ENCODE peak calls at places on chromosomes 11 and 22, in eight cellular contexts. One of them, this sample, is unnamed.

GRCh38 chr22:37237371-37238268 is 6.4 kb downstream of the RAC2 start:
- DNase-seq in HepG2: no peak
- DNase-seq in SK-N-SH: peak
- DNase-seq in PC-9: no peak
- DNase-seq in endothelial cell of umbilical vein: no peak
- DNase-seq in OCI-LY7: no peak
- DNase-seq in HCT116: no peak
- DNase-seq in IMR-90: peak
- DNase-seq in this sample: no peak

GRCh38 chr11:3994030-3994640 is 100.5 kb upstream of the RRM1 start:
- DNase-seq in HepG2: peak
- DNase-seq in endothelial cell of umbilical vein: peak
- DNase-seq in HCT116: no peak
- DNase-seq in SK-N-SH: no peak
- DNase-seq in OCI-LY7: no peak
- DNase-seq in IMR-90: peak
- DNase-seq in PC-9: no peak
- DNase-seq in this sample: peak

GRCh38 chr22:32621656-32622003 is 147.0 kb downstream of the FBXO7 start:
- DNase-seq in HCT116: no peak
- DNase-seq in endothelial cell of umbilical vein: no peak
- DNase-seq in IMR-90: no peak
- DNase-seq in OCI-LY7: no peak
- DNase-seq in HepG2: no peak
- DNase-seq in SK-N-SH: no peak
- DNase-seq in PC-9: no peak
- DNase-seq in this sample: no peak

GRCh38 chr11:72631806-72632731 is 42.2 kb downstream of the PDE2A start:
- DNase-seq in IMR-90: no peak
- DNase-seq in HepG2: no peak
- DNase-seq in PC-9: no peak
- DNase-seq in endothelial cell of umbilical vein: peak
- DNase-seq in OCI-LY7: no peak
- DNase-seq in HCT116: no peak
- DNase-seq in SK-N-SH: peak
- DNase-seq in this sample: peak

GRCh38 chr22:39613549-39613921 is 43.0 kb downstream of the CACNA1I start:
- DNase-seq in HCT116: no peak
- DNase-seq in HepG2: no peak
- DNase-seq in SK-N-SH: no peak
- DNase-seq in endothelial cell of umbilical vein: no peak
- DNase-seq in IMR-90: no peak
- DNase-seq in PC-9: no peak
- DNase-seq in OCI-LY7: no peak
- DNase-seq in this sample: no peak

GRCh38 chr11:122756417-122756816 is 81.9 kb upstream of the CRTAM start:
- DNase-seq in HepG2: no peak
- DNase-seq in SK-N-SH: no peak
- DNase-seq in OCI-LY7: peak
- DNase-seq in HCT116: no peak
- DNase-seq in IMR-90: no peak
- DNase-seq in PC-9: no peak
- DNase-seq in endothelial cell of umbilical vein: no peak
- DNase-seq in this sample: no peak

GRCh38 chr22:36398602-36399472 is 11.1 kb upstream of the MYH9 start:
- DNase-seq in OCI-LY7: no peak
- DNase-seq in IMR-90: peak
- DNase-seq in HCT116: no peak
- DNase-seq in HepG2: peak
- DNase-seq in endothelial cell of umbilical vein: peak
- DNase-seq in SK-N-SH: no peak
- DNase-seq in PC-9: peak
- DNase-seq in this sample: peak

GRCh38 chr11:119389611-119390254 is 8.2 kb upstream of the USP2 start:
- DNase-seq in HepG2: no peak
- DNase-seq in SK-N-SH: no peak
- DNase-seq in PC-9: no peak
- DNase-seq in HCT116: no peak
- DNase-seq in endothelial cell of umbilical vein: no peak
- DNase-seq in IMR-90: no peak
- DNase-seq in OCI-LY7: peak
- DNase-seq in this sample: peak

GRCh38 chr11:36431429-36432092 is 78.5 kb downstream of the TRAF6 start:
- DNase-seq in HCT116: peak
- DNase-seq in endothelial cell of umbilical vein: peak
- DNase-seq in OCI-LY7: no peak
- DNase-seq in IMR-90: peak
- DNase-seq in PC-9: peak
- DNase-seq in HepG2: peak
- DNase-seq in SK-N-SH: no peak
- DNase-seq in this sample: peak

GRCh38 chr11:11988099-11988651 is 20.3 kb downstream of the DKK3 start:
- DNase-seq in HCT116: no peak
- DNase-seq in PC-9: no peak
- DNase-seq in OCI-LY7: no peak
- DNase-seq in HepG2: no peak
- DNase-seq in endothelial cell of umbilical vein: peak
- DNase-seq in IMR-90: peak
- DNase-seq in SK-N-SH: no peak
- DNase-seq in this sample: peak

GRCh38 chr11:66860449-66860831 is 3.6 kb downstream of the LRFN4 start:
- DNase-seq in endothelial cell of umbilical vein: no peak
- DNase-seq in HepG2: no peak
- DNase-seq in PC-9: no peak
- DNase-seq in SK-N-SH: no peak
- DNase-seq in IMR-90: no peak
- DNase-seq in HCT116: no peak
- DNase-seq in OCI-LY7: no peak
- DNase-seq in this sample: no peak

GRCh38 chr11:122642472-122642922 is 13.0 kb upstream of the UBASH3B start:
- DNase-seq in OCI-LY7: no peak
- DNase-seq in HepG2: peak
- DNase-seq in SK-N-SH: no peak
- DNase-seq in IMR-90: peak
- DNase-seq in HCT116: peak
- DNase-seq in PC-9: peak
- DNase-seq in endothelial cell of umbilical vein: peak
- DNase-seq in this sample: peak

GRCh38 chr11:69352181-69352580 is 58.2 kb downstream of the MYEOV start:
- DNase-seq in OCI-LY7: no peak
- DNase-seq in IMR-90: no peak
- DNase-seq in PC-9: no peak
- DNase-seq in HepG2: no peak
- DNase-seq in HCT116: no peak
- DNase-seq in SK-N-SH: no peak
- DNase-seq in endothelial cell of umbilical vein: peak
- DNase-seq in this sample: no peak

GRCh38 chr11:8766993-8767374 is 84.4 kb downstream of the RPL27A start:
- DNase-seq in HCT116: no peak
- DNase-seq in OCI-LY7: no peak
- DNase-seq in endothelial cell of umbilical vein: no peak
- DNase-seq in PC-9: no peak
- DNase-seq in HepG2: no peak
- DNase-seq in SK-N-SH: no peak
- DNase-seq in IMR-90: no peak
- DNase-seq in this sample: no peak

GRCh38 chr11:57162179-57162898 is 19.4 kb upstream of the LRRC55 start:
- DNase-seq in HepG2: no peak
- DNase-seq in PC-9: no peak
- DNase-seq in OCI-LY7: no peak
- DNase-seq in endothelial cell of umbilical vein: no peak
- DNase-seq in HCT116: no peak
- DNase-seq in SK-N-SH: no peak
- DNase-seq in IMR-90: no peak
- DNase-seq in this sample: no peak

GRCh38 chr22:39994046-39994565 is 648 bp upstream of the FAM83F start:
- DNase-seq in SK-N-SH: no peak
- DNase-seq in HCT116: no peak
- DNase-seq in IMR-90: peak
- DNase-seq in PC-9: no peak
- DNase-seq in endothelial cell of umbilical vein: no peak
- DNase-seq in HepG2: no peak
- DNase-seq in OCI-LY7: no peak
- DNase-seq in this sample: no peak

GRCh38 chr11:75465701-75466531 is 32.9 kb upstream of the KLHL35 start:
- DNase-seq in IMR-90: peak
- DNase-seq in OCI-LY7: no peak
- DNase-seq in HCT116: no peak
- DNase-seq in PC-9: no peak
- DNase-seq in SK-N-SH: no peak
- DNase-seq in HepG2: no peak
- DNase-seq in endothelial cell of umbilical vein: peak
- DNase-seq in this sample: no peak

GRCh38 chr11:13114566-13115465 is 105.7 kb downstream of the RASSF10 start:
- DNase-seq in endothelial cell of umbilical vein: no peak
- DNase-seq in SK-N-SH: peak
- DNase-seq in HepG2: peak
- DNase-seq in HCT116: no peak
- DNase-seq in PC-9: no peak
- DNase-seq in OCI-LY7: no peak
- DNase-seq in IMR-90: no peak
- DNase-seq in this sample: peak

DNA sequence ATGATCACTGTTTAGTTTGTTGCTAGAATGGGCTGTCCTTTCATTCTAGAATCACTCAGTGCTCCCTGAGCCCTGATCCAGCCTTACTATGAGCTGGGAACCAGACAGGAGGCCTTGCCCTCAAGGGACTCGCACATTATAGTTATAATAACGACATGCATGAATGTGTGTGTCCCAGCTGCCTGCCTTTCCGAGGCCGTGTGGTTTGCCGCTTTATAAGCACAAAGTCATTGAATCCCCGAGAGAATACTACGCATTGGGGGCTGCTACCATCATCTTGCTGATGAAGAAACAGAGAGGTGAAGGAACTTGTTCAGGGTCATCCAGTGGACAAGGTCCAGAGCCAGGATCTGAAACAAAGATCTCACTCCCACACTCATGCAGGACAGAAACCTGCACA is 75.7 kb downstream of the NFAM1 start:
- DNase-seq in endothelial cell of umbilical vein: no peak
- DNase-seq in PC-9: no peak
- DNase-seq in OCI-LY7: peak
- DNase-seq in HepG2: no peak
- DNase-seq in HCT116: no peak
- DNase-seq in IMR-90: no peak
- DNase-seq in SK-N-SH: no peak
- DNase-seq in this sample: no peak
- H3K4me2 ChIP-seq in endothelial cell of umbilical vein: no peak
- H3K4me2 ChIP-seq in PC-9: no peak
- H3K4me2 ChIP-seq in OCI-LY7: peak
- H3K4me2 ChIP-seq in HepG2: no peak
- H3K4me2 ChIP-seq in HCT116: no peak
- H3K4me2 ChIP-seq in IMR-90: no peak
- H3K4me2 ChIP-seq in SK-N-SH: no peak
- H3K4me2 ChIP-seq in this sample: no peak

GRCh38 chr11:10600570-10601248 is 32.2 kb upstream of the LYVE1 start:
- DNase-seq in PC-9: no peak
- DNase-seq in SK-N-SH: no peak
- DNase-seq in OCI-LY7: no peak
- DNase-seq in HepG2: no peak
- DNase-seq in HCT116: no peak
- DNase-seq in IMR-90: no peak
- DNase-seq in endothelial cell of umbilical vein: peak
- DNase-seq in this sample: no peak

GRCh38 chr11:10602366-10602765 is 33.9 kb upstream of the LYVE1 start:
- DNase-seq in HepG2: no peak
- DNase-seq in HCT116: no peak
- DNase-seq in OCI-LY7: no peak
- DNase-seq in endothelial cell of umbilical vein: no peak
- DNase-seq in IMR-90: no peak
- DNase-seq in PC-9: no peak
- DNase-seq in SK-N-SH: no peak
- DNase-seq in this sample: no peak

GRCh38 chr11:10602945-10603344 is 34.5 kb upstream of the LYVE1 start:
- DNase-seq in IMR-90: no peak
- DNase-seq in HepG2: no peak
- DNase-seq in HCT116: no peak
- DNase-seq in OCI-LY7: no peak
- DNase-seq in endothelial cell of umbilical vein: no peak
- DNase-seq in PC-9: no peak
- DNase-seq in SK-N-SH: no peak
- DNase-seq in this sample: no peak

GRCh38 chr11:10603721-10604297 is 35.3 kb upstream of the LYVE1 start:
- DNase-seq in PC-9: no peak
- DNase-seq in SK-N-SH: no peak
- DNase-seq in HCT116: no peak
- DNase-seq in HepG2: no peak
- DNase-seq in IMR-90: no peak
- DNase-seq in endothelial cell of umbilical vein: no peak
- DNase-seq in OCI-LY7: no peak
- DNase-seq in this sample: no peak

GRCh38 chr11:10601722-10602281 is 33.3 kb upstream of the LYVE1 start:
- DNase-seq in IMR-90: no peak
- DNase-seq in HCT116: no peak
- DNase-seq in HepG2: no peak
- DNase-seq in SK-N-SH: no peak
- DNase-seq in endothelial cell of umbilical vein: no peak
- DNase-seq in OCI-LY7: no peak
- DNase-seq in PC-9: no peak
- DNase-seq in this sample: no peak
- H3K4me2 ChIP-seq in IMR-90: no peak
- H3K4me2 ChIP-seq in HCT116: no peak
- H3K4me2 ChIP-seq in HepG2: no peak
- H3K4me2 ChIP-seq in SK-N-SH: no peak
- H3K4me2 ChIP-seq in endothelial cell of umbilical vein: no peak
- H3K4me2 ChIP-seq in OCI-LY7: no peak
- H3K4me2 ChIP-seq in PC-9: no peak
- H3K4me2 ChIP-seq in this sample: no peak

GRCh38 chr11:35193767-35194166 is 54.8 kb downstream of the CD44 start:
- DNase-seq in HepG2: no peak
- DNase-seq in PC-9: no peak
- DNase-seq in endothelial cell of umbilical vein: no peak
- DNase-seq in SK-N-SH: no peak
- DNase-seq in IMR-90: no peak
- DNase-seq in HCT116: no peak
- DNase-seq in OCI-LY7: no peak
- DNase-seq in this sample: no peak

GRCh38 chr11:35187996-35188395 is 49.0 kb downstream of the CD44 start:
- DNase-seq in PC-9: no peak
- DNase-seq in HCT116: no peak
- DNase-seq in SK-N-SH: no peak
- DNase-seq in endothelial cell of umbilical vein: no peak
- DNase-seq in OCI-LY7: no peak
- DNase-seq in HepG2: no peak
- DNase-seq in IMR-90: no peak
- DNase-seq in this sample: no peak

GRCh38 chr11:35190804-35191348 is 51.9 kb downstream of the CD44 start:
- DNase-seq in IMR-90: peak
- DNase-seq in endothelial cell of umbilical vein: no peak
- DNase-seq in OCI-LY7: no peak
- DNase-seq in SK-N-SH: no peak
- DNase-seq in HepG2: peak
- DNase-seq in PC-9: no peak
- DNase-seq in HCT116: no peak
- DNase-seq in this sample: no peak

GRCh38 chr11:35192347-35192746 is 53.4 kb downstream of the CD44 start:
- DNase-seq in IMR-90: peak
- DNase-seq in HCT116: no peak
- DNase-seq in SK-N-SH: peak
- DNase-seq in endothelial cell of umbilical vein: peak
- DNase-seq in PC-9: no peak
- DNase-seq in HepG2: peak
- DNase-seq in OCI-LY7: no peak
- DNase-seq in this sample: no peak
- H3K4me2 ChIP-seq in IMR-90: peak
- H3K4me2 ChIP-seq in HCT116: no peak
- H3K4me2 ChIP-seq in SK-N-SH: no peak
- H3K4me2 ChIP-seq in endothelial cell of umbilical vein: no peak
- H3K4me2 ChIP-seq in PC-9: no peak
- H3K4me2 ChIP-seq in HepG2: peak
- H3K4me2 ChIP-seq in OCI-LY7: no peak
- H3K4me2 ChIP-seq in this sample: no peak

GRCh38 chr22:45210577-45211431 is 29.9 kb downstream of the KIAA0930 start:
- DNase-seq in IMR-90: no peak
- DNase-seq in SK-N-SH: no peak
- DNase-seq in OCI-LY7: no peak
- DNase-seq in HCT116: no peak
- DNase-seq in PC-9: peak
- DNase-seq in endothelial cell of umbilical vein: no peak
- DNase-seq in HepG2: no peak
- DNase-seq in this sample: no peak
- H3K4me2 ChIP-seq in IMR-90: peak
- H3K4me2 ChIP-seq in SK-N-SH: peak
- H3K4me2 ChIP-seq in OCI-LY7: no peak
- H3K4me2 ChIP-seq in HCT116: no peak
- H3K4me2 ChIP-seq in PC-9: no peak
- H3K4me2 ChIP-seq in endothelial cell of umbilical vein: no peak
- H3K4me2 ChIP-seq in HepG2: no peak
- H3K4me2 ChIP-seq in this sample: no peak

This sample was measured in PC-3.